ENCODE peak calls at places on chromosomes 6 and 20, in eight cellular contexts. V, N, Y, X, Q, D, R and O are unnamed samples. For H3K27me3, the result is how much of the 10 kb centered on the place peaks cover.

GRCh38 chr20:45810191-45810590 is 2.3 kb upstream of the UBE2C start:
- DNase-seq in Y (no peak), Q (no peak), D (no peak), V (no peak), X (no peak), R (no peak), N (no peak), O (no peak)

GRCh38 chr6:81485395-81485794 is 267.1 kb downstream of the TENT5A start:
- DNase-seq in Y (no peak), Q (no peak), D (no peak), R (no peak), N (no peak), X (no peak), V (no peak), O (no peak)

GRCh38 chr6:147716434-147716833 is 207.9 kb downstream of the SAMD5 start:
- DNase-seq in N (no peak), R (no peak), V (no peak), Q (no peak), X (no peak), Y (no peak), D (no peak), O (no peak)

GRCh38 chr6:113860165-113860955 is 3.2 kb downstream of the MARCKS start:
- DNase-seq in Q (peak), D (no peak), N (no peak), Y (peak), X (no peak), V (peak), R (no peak), O (no peak)

GRCh38 chr6:34235605-34236422 is 859 bp upstream of the HMGA1 start:
- DNase-seq in N (no peak), R (no peak), D (peak), X (no peak), V (no peak), Y (peak), Q (no peak), O (peak)

GRCh38 chr20:52622086-52622485 is 350.1 kb upstream of the TSHZ2 start:
- DNase-seq in N (no peak), V (no peak), Q (no peak), D (no peak), Y (no peak), X (no peak), R (no peak), O (no peak)

GRCh38 chr20:35319206-35320197 is 27.3 kb upstream of the FAM83C start:
- DNase-seq in Y (no peak), N (no peak), Q (no peak), X (no peak), R (no peak), D (peak), V (no peak), O (no peak)

GRCh38 chr20:50343490-50344179 is 153.0 kb downstream of the CEBPB start:
- DNase-seq in Q (no peak), V (peak), D (no peak), X (no peak), Y (no peak), R (no peak), N (no peak), O (no peak)

GRCh38 chr6:30842754-30843610 is 41.3 kb upstream of the DDR1 start:
- DNase-seq in X (no peak), Y (no peak), N (no peak), V (no peak), D (no peak), R (no peak), Q (no peak), O (no peak)

GRCh38 chr20:54139188-54139587 is 34.6 kb downstream of the CYP24A1 start:
- DNase-seq in R (no peak), N (peak), D (no peak), Q (no peak), Y (no peak), X (no peak), V (no peak), O (no peak)

GRCh38 chr6:132404736-132405135 is 3.5 kb upstream of the MOXD1 start:
- DNase-seq in X (no peak), R (no peak), N (no peak), V (no peak), Y (peak), Q (no peak), D (no peak), O (no peak)

GRCh38 chr6:10526156-10526555 is 5.0 kb downstream of the GCNT2 start:
- DNase-seq in D (no peak), Q (no peak), N (no peak), Y (no peak), V (no peak), R (peak), X (no peak), O (no peak)

GRCh38 chr20:21513881-21514540 is at the start of gene NKX2-2:
- DNase-seq in R (no peak), V (no peak), Y (peak), D (no peak), Q (peak), N (no peak), X (no peak), O (no peak)

GRCh38 chr20:57514273-57514751 is 10.6 kb downstream of the CTCFL start:
- DNase-seq in X (no peak), D (peak), Y (peak), V (peak), R (peak), N (peak), Q (peak), O (peak)

GRCh38 chr20:21103582-21104465 is 2.3 kb downstream of the LINC00237 start:
- DNase-seq in V (no peak), R (no peak), Y (peak), X (no peak), D (no peak), Q (peak), N (no peak), O (no peak)

GRCh38 chr6:35925961-35926360 is 5.1 kb upstream of the SRPK1 start:
- DNase-seq in N (no peak), X (no peak), V (no peak), Y (no peak), D (no peak), R (no peak), Q (no peak), O (no peak)

GRCh38 chr20:6765469-6766058 is 1.9 kb upstream of the BMP2 start:
- DNase-seq in V (peak), Y (peak), R (no peak), X (no peak), D (peak), Q (peak), N (peak), O (no peak)

GRCh38 chr20:44074252-44075151 is 112.5 kb downstream of the JPH2 start:
- DNase-seq in Y (no peak), Q (peak), V (no peak), R (no peak), D (no peak), N (no peak), X (no peak), O (peak)

GRCh38 chr6:20692023-20692422 is 157.8 kb downstream of the CDKAL1 start:
- DNase-seq in V (no peak), X (no peak), D (no peak), Y (no peak), N (no peak), Q (no peak), R (no peak), O (no peak)

GRCh38 chr20:63067266-63067635 is 60.5 kb upstream of the BHLHE23 start:
- DNase-seq in R (no peak), V (no peak), N (no peak), D (no peak), X (no peak), Y (no peak), Q (no peak), O (no peak)

GRCh38 chr6:166167801-166168615 is at the start of gene TBXT:
- DNase-seq in D (no peak), R (no peak), V (no peak), N (no peak), X (peak), Y (peak), Q (no peak), O (no peak)

GRCh38 chr20:4546786-4547185 is 174.9 kb upstream of the PRND start:
- DNase-seq in D (no peak), N (peak), Q (no peak), R (peak), X (no peak), Y (no peak), V (no peak), O (no peak)

GRCh38 chr6:157272866-157273755 is 50.2 kb downstream of the TMEM242 start:
- DNase-seq in V (peak), R (no peak), Y (peak), N (no peak), X (no peak), D (peak), Q (no peak), O (no peak)

GRCh38 chr20:41619360-41620115 is 1.4 kb upstream of the CHD6 start:
- DNase-seq in V (no peak), Q (peak), D (no peak), Y (no peak), N (no peak), X (no peak), R (no peak), O (no peak)

GRCh38 chr6:167122827-167123657 is at the start of gene CCR6:
- DNase-seq in D (no peak), X (no peak), N (no peak), V (peak), Y (no peak), R (no peak), Q (no peak), O (no peak)

GRCh38 chr6:89286516-89286915 is 28.6 kb downstream of the GABRR2 start:
- DNase-seq in V (no peak), N (no peak), Q (no peak), Y (no peak), D (no peak), R (no peak), X (no peak), O (no peak)

GRCh38 chr6:164069352-164070022 is 655.0 kb downstream of the QKI start:
- DNase-seq in X (no peak), Y (no peak), R (no peak), D (no peak), V (no peak), Q (no peak), N (no peak), O (no peak)

GRCh38 chr6:135624402-135625297 is 127.1 kb upstream of the AHI1 start:
- DNase-seq in N (no peak), V (no peak), R (no peak), Q (no peak), D (no peak), Y (no peak), X (no peak), O (no peak)

GRCh38 chr20:40849456-40849855 is 160.4 kb upstream of the MAFB start:
- DNase-seq in N (no peak), D (no peak), Q (no peak), X (no peak), R (no peak), Y (no peak), V (no peak), O (no peak)

GRCh38 chr20:38091447-38092216 is 58.1 kb downstream of the RPRD1B start:
- DNase-seq in Y (no peak), X (peak), Q (no peak), D (peak), R (no peak), N (no peak), V (no peak), O (no peak)

GRCh38 chr6:164570791-164571190 is 738.6 kb downstream of the C6orf118 start:
- DNase-seq in Y (no peak), Q (no peak), N (no peak), V (no peak), R (no peak), D (no peak), X (no peak), O (no peak)

GRCh38 chr6:9233686-9234085 is 798.3 kb upstream of the SLC35B3 start:
- DNase-seq in X (no peak), V (no peak), N (no peak), D (no peak), R (no peak), Y (no peak), Q (no peak), O (no peak)

GRCh38 chr6:40286027-40286426 is 301.1 kb downstream of the LRFN2 start:
- DNase-seq in N (no peak), R (no peak), Q (no peak), X (no peak), D (no peak), Y (peak), V (no peak), O (no peak)

GRCh38 chr20:10466325-10466724 is 31.2 kb downstream of the SLX4IP start:
- DNase-seq in N (no peak), D (no peak), V (no peak), Q (no peak), R (no peak), Y (peak), X (no peak), O (no peak)

GRCh38 chr6:138537090-138537489 is 37.8 kb upstream of the NHSL1 start:
- DNase-seq in V (no peak), X (no peak), D (no peak), Y (no peak), R (no peak), Q (no peak), N (no peak), O (no peak)

GRCh38 chr6:74289881-74290280 is 593.9 kb downstream of the CD109 start:
- DNase-seq in V (no peak), D (no peak), N (no peak), R (no peak), X (no peak), Y (no peak), Q (no peak), O (no peak)

GRCh38 chr6:74287932-74288331 is 591.9 kb downstream of the CD109 start:
- DNase-seq in Q (no peak), X (no peak), R (no peak), N (no peak), D (no peak), V (no peak), Y (no peak), O (no peak)

GRCh38 chr6:74282143-74282689 is 586.2 kb downstream of the CD109 start:
- DNase-seq in R (no peak), Y (no peak), D (no peak), N (no peak), X (no peak), V (no peak), Q (no peak), O (no peak)

GRCh38 chr6:74280130-74280692 is 584.2 kb downstream of the CD109 start:
- DNase-seq in X (no peak), R (no peak), V (no peak), D (no peak), Y (peak), Q (no peak), N (no peak), O (no peak)

GRCh38 chr6:74284266-74284665 is 588.3 kb downstream of the CD109 start:
- DNase-seq in D (no peak), N (no peak), Q (no peak), R (no peak), Y (no peak), V (no peak), X (no peak), O (no peak)
- H3K27me3 ChIP-seq in D (under half), N (under half), Q (under half), R (under half), Y (under half), V (under half), X (under half), O (under half)

GRCh38 chr20:59094576-59094975 is 52.0 kb upstream of the PRELID3B start:
- DNase-seq in X (no peak), Y (peak), R (no peak), Q (no peak), V (no peak), N (no peak), D (no peak), O (no peak)

GRCh38 chr20:59095140-59095539 is 52.6 kb upstream of the PRELID3B start:
- DNase-seq in Y (no peak), X (no peak), R (no peak), D (no peak), N (no peak), Q (no peak), V (no peak), O (no peak)
- TF ChIP-seq CTCF in Y (no peak), X (no peak), R (no peak), D (no peak), N (no peak), Q (no peak), V (no peak), O (no peak)

GRCh38 chr20:7981374-7981773 is 38.2 kb downstream of the TMX4 start:
- DNase-seq in Q (no peak), V (peak), X (no peak), D (no peak), N (no peak), Y (no peak), R (no peak), O (no peak)

GRCh38 chr20:7976015-7976414 is 35.8 kb upstream of the HAO1 start:
- DNase-seq in N (no peak), Q (no peak), Y (no peak), V (no peak), X (no peak), R (no peak), D (no peak), O (no peak)

GRCh38 chr20:7984192-7984591 is 35.4 kb downstream of the TMX4 start:
- DNase-seq in V (no peak), N (no peak), Y (peak), R (no peak), Q (no peak), D (no peak), X (no peak), O (no peak)

GRCh38 chr20:7985916-7986315 is 33.6 kb downstream of the TMX4 start:
- DNase-seq in D (no peak), R (no peak), X (no peak), V (no peak), Y (no peak), Q (no peak), N (no peak), O (no peak)

DNA sequence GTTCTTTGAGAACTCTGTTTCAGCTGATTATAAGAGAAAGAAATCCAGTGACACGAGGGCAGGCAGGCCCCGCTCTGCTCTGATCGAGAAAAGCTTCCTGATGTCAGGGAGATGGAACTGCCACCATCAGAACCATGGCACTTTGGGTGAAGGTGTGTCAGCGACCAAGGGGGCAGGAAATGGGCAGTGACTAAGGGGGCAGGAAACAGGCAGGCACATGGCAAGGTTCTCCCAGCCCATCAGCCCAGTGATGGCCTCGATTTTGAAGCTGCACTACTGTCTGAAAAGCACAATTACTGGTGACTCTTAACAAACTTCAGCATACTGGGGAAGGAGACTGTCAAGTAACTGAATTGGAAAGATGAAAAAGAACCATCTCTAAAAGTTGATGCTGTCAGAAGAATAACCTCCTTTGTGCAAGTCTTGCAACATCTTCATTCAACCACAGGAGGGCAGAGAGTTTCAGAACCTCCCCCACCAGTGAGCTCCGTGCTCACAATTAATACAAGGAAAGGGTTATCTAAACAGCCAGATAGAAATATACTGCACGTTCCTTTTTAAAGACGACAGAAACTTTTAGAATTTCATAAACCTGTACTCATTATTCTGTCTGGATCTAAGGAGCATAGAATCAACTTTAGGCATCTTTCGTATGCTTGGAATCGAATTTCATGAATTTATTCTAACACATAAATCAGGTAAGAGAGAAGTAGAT is 39.1 kb downstream of the TMX4 start:
- DNase-seq in N (peak), Y (peak), D (peak), V (peak), R (peak), X (no peak), Q (peak), O (peak)
- TF ChIP-seq REST in N (no peak), Y (no peak), D (no peak), V (no peak), R (no peak), X (no peak), Q (no peak), O (no peak)

GRCh38 chr6:117409863-117410262 is 15.9 kb downstream of the ROS1 start:
- DNase-seq in R (no peak), X (no peak), Q (no peak), D (no peak), V (no peak), Y (no peak), N (no peak), O (no peak)

GRCh38 chr6:117411474-117411873 is 14.3 kb downstream of the ROS1 start:
- DNase-seq in V (no peak), Y (no peak), R (no peak), X (no peak), Q (no peak), D (no peak), N (no peak), O (no peak)

GRCh38 chr6:117404548-117404947 is 21.2 kb downstream of the ROS1 start:
- DNase-seq in Y (no peak), Q (no peak), D (no peak), V (no peak), X (no peak), N (no peak), R (no peak), O (no peak)

GRCh38 chr6:117414770-117415169 is 11.0 kb downstream of the ROS1 start:
- DNase-seq in Y (peak), Q (no peak), D (no peak), V (peak), X (no peak), R (no peak), N (no peak), O (no peak)

DNA sequence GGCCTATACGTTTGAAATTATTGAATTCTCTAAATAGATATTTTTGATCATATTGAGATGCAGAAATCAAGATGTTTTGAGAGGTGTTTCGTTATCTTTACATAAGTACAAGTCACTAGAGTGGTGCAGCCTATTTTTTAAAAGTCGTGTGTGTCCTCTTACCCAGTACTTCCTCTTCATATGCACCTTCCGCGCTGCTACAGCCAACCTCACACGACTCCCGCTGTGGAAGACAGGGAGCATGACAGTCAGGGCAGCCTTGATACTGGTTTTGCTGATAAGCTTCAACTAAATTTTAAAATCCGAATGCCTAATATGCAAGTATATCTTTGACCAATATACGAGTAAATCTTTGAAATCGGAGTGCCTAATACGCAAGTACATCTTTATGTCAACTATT is 16.3 kb downstream of the ROS1 start:
- DNase-seq in N (no peak), R (no peak), X (no peak), Q (no peak), D (no peak), Y (no peak), V (no peak), O (no peak)
- H3K27me3 ChIP-seq in N (under half), R (under half), X (under half), Q (under half), D (under half), Y (under half), V (under half), O (under half)

GRCh38 chr20:33076662-33077398 is 2.6 kb upstream of the BPIFB4 start:
- DNase-seq in X (no peak), N (peak), Q (no peak), Y (peak), V (peak), D (no peak), R (no peak), O (no peak)
- TF ChIP-seq CTCF in X (peak), N (peak), Q (peak), Y (peak), V (peak), D (peak), R (no peak), O (peak)

DNA sequence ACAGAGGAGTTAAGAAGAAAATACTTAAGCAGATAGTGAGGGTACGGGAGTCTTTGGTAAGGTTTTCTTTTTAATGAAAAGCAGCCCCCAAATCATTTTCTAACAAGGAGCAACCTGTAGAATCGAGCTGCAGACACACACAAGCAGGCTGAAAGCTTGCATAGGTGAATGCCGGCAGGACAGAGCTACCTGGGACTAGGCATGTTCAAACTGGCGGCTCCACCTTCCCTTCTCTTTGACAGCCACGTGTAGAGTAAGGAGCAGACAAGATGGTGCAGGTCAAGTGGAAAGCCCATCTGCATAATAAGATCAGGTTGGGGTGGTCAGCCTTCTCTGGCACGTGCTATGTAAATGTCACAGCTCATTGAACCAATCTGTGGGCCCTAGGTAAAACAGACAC is 1292.4 kb downstream of the EPHA7 start:
- DNase-seq in V (no peak), N (no peak), R (no peak), Q (no peak), D (no peak), Y (no peak), X (no peak), O (no peak)
- TF ChIP-seq REST in V (no peak), N (no peak), R (no peak), Q (no peak), D (no peak), Y (no peak), X (no peak), O (no peak)

GRCh38 chr6:75762063-75762462 is 13.0 kb downstream of the MYO6 start:
- DNase-seq in V (no peak), X (no peak), Q (no peak), Y (no peak), N (no peak), D (no peak), R (no peak), O (no peak)
- H3K27me3 ChIP-seq in V (under half), X (under half), Q (under half), Y (under half), N (under half), D (under half), R (under half), O (under half)

GRCh38 chr6:111872521-111873177 is 603 bp downstream of the FYN start:
- DNase-seq in N (no peak), Q (peak), V (no peak), R (no peak), D (peak), Y (no peak), X (no peak), O (no peak)
- TF ChIP-seq CTCF in N (no peak), Q (peak), V (no peak), R (peak), D (no peak), Y (no peak), X (no peak), O (no peak)